ENCODE peak calls at places on chromosomes 3 and 15, in six cellular contexts. L is prostate gland; K is CD8-positive, alpha-beta memory T cell; I is AG08396; A is HS-27A; G is left ventricle myocardium superior. Q is an unnamed sample.

GRCh38 chr3:42129014-42129953 is 38.1 kb downstream of the TRAK1 start:
- DNase-seq in L (peak), K (no peak), I (peak), A (no peak), G (no peak), Q (no peak)

GRCh38 chr15:89459271-89460038 is 36.9 kb downstream of the RHCG start:
- DNase-seq in L (no peak), K (no peak), I (no peak), A (no peak), G (no peak), Q (no peak)

GRCh38 chr3:31193871-31194270 is 299.4 kb upstream of the GADL1 start:
- DNase-seq in L (no peak), K (no peak), I (no peak), A (no peak), G (no peak), Q (no peak)

GRCh38 chr15:36507458-36507857 is 72.0 kb upstream of the CDIN1 start:
- DNase-seq in L (no peak), K (no peak), I (no peak), A (no peak), G (no peak), Q (no peak)

GRCh38 chr3:77372018-77372417 is 332.1 kb downstream of the ROBO2 start:
- DNase-seq in L (no peak), K (no peak), I (no peak), A (no peak), G (no peak), Q (no peak)

GRCh38 chr15:42693942-42694341 is 43.0 kb downstream of the CDAN1 start:
- DNase-seq in L (no peak), K (no peak), I (no peak), A (no peak), G (no peak), Q (no peak)

GRCh38 chr3:151362798-151363197 is 21.8 kb downstream of the P2RY12 start:
- DNase-seq in L (no peak), K (no peak), I (no peak), A (no peak), G (no peak), Q (no peak)

GRCh38 chr3:10798600-10799367 is 17.2 kb upstream of the SLC6A11 start:
- DNase-seq in L (no peak), K (no peak), I (no peak), A (no peak), G (no peak), Q (no peak)

GRCh38 chr15:74807302-74807701 is 5.3 kb upstream of the LMAN1L start:
- DNase-seq in L (no peak), K (no peak), I (no peak), A (no peak), G (no peak), Q (no peak)

GRCh38 chr15:30956216-30956803 is 35.1 kb downstream of the MTMR10 start:
- DNase-seq in L (no peak), K (no peak), I (no peak), A (peak), G (no peak), Q (no peak)

GRCh38 chr15:34365073-34365825 is 1.7 kb downstream of the LPCAT4 start:
- DNase-seq in L (no peak), K (peak), I (no peak), A (no peak), G (peak), Q (peak)

GRCh38 chr3:12869025-12869695 is 27.8 kb upstream of the RPL32 start:
- DNase-seq in L (no peak), K (no peak), I (no peak), A (no peak), G (peak), Q (peak)

GRCh38 chr3:89954135-89954534 is 846.7 kb downstream of the EPHA3 start:
- DNase-seq in L (no peak), K (no peak), I (no peak), A (no peak), G (no peak), Q (no peak)

GRCh38 chr3:110243081-110243480 is 828.5 kb upstream of the NECTIN3 start:
- DNase-seq in L (no peak), K (no peak), I (no peak), A (no peak), G (no peak), Q (no peak)

GRCh38 chr15:75452968-75453702 is 1.6 kb upstream of the SIN3A start:
- DNase-seq in L (peak), K (peak), I (no peak), A (peak), G (peak), Q (peak)

GRCh38 chr3:109985942-109986555 is 648.7 kb upstream of the DPPA4 start:
- DNase-seq in L (no peak), K (no peak), I (no peak), A (no peak), G (no peak), Q (no peak)

GRCh38 chr3:134374791-134375541 is 719 bp upstream of the AMOTL2 start:
- DNase-seq in L (peak), K (no peak), I (no peak), A (no peak), G (peak), Q (peak)

GRCh38 chr3:16064660-16065414 is 109.6 kb upstream of the GALNT15 start:
- DNase-seq in L (no peak), K (no peak), I (peak), A (no peak), G (peak), Q (peak)

GRCh38 chr3:177377166-177377565 is 179.9 kb upstream of the TBL1XR1 start:
- DNase-seq in L (peak), K (no peak), I (no peak), A (no peak), G (no peak), Q (no peak)

GRCh38 chr3:126994661-126995161 is 11.8 kb downstream of the PLXNA1 start:
- DNase-seq in L (no peak), K (no peak), I (no peak), A (no peak), G (peak), Q (peak)

GRCh38 chr3:140941434-140942220 is at the start of gene SLC25A36:
- DNase-seq in L (peak), K (peak), I (peak), A (peak), G (peak), Q (peak)

GRCh38 chr15:73374599-73374998 is 5.8 kb upstream of the HCN4 start:
- DNase-seq in L (no peak), K (no peak), I (no peak), A (no peak), G (peak), Q (peak)

GRCh38 chr15:40279437-40280141 is 3.3 kb downstream of the ANKRD63 start:
- DNase-seq in L (peak), K (peak), I (peak), A (no peak), G (peak), Q (peak)

GRCh38 chr3:25548836-25549235 is 115.9 kb downstream of the TOP2B start:
- DNase-seq in L (no peak), K (no peak), I (no peak), A (no peak), G (no peak), Q (no peak)

GRCh38 chr15:45146405-45146804 is 16.6 kb downstream of the DUOX1 start:
- DNase-seq in L (no peak), K (no peak), I (no peak), A (no peak), G (no peak), Q (no peak)

GRCh38 chr3:24287728-24288450 is 206.8 kb downstream of the THRB start:
- DNase-seq in L (peak), K (no peak), I (no peak), A (no peak), G (no peak), Q (no peak)

GRCh38 chr15:90665288-90666134 is 51.6 kb upstream of the BLM start:
- DNase-seq in L (peak), K (no peak), I (peak), A (no peak), G (peak), Q (peak)

GRCh38 chr3:105829229-105829628 is 39.6 kb downstream of the CBLB start:
- DNase-seq in L (peak), K (no peak), I (no peak), A (no peak), G (no peak), Q (no peak)

GRCh38 chr15:58608129-58608590 is 141.3 kb downstream of the ADAM10 start:
- DNase-seq in L (no peak), K (no peak), I (peak), A (peak), G (no peak), Q (no peak)

Q was measured in left cardiac atrium.